ENCODE peak calls at places on chromosomes 6 and 20, in seven cellular contexts. W is astrocyte of the spinal cord, C is left lung, Y is endothelial cell, P is K562, F is HFF-Myc, S is cardiac muscle cell. H is an unnamed sample.

GRCh38 chr6:16222826-16223225 is 15.6 kb upstream of the GMPR start:
- DNase-seq in Y (no peak), C (no peak), S (no peak), P (no peak), W (no peak), F (no peak), H (no peak)

GRCh38 chr6:148799647-148800046 is 52.8 kb downstream of the UST start:
- DNase-seq in F (no peak), C (no peak), S (no peak), P (no peak), Y (no peak), W (no peak), H (no peak)

GRCh38 chr6:127586372-127586771 is 9.4 kb downstream of the C6orf58 start:
- DNase-seq in W (no peak), F (no peak), C (no peak), P (no peak), S (no peak), Y (no peak), H (no peak)

GRCh38 chr6:149225370-149225769 is 92.1 kb upstream of the TAB2 start:
- DNase-seq in Y (no peak), W (no peak), P (no peak), F (no peak), S (no peak), C (no peak), H (no peak)

GRCh38 chr6:111817451-111818146 is 55.7 kb downstream of the FYN start:
- DNase-seq in Y (no peak), S (no peak), P (no peak), W (no peak), C (no peak), F (no peak), H (no peak)

GRCh38 chr20:2946988-2947961 is 74.0 kb downstream of the PTPRA start:
- DNase-seq in C (no peak), W (peak; percentile 75), S (peak; percentile 30), P (peak; percentile 36), Y (no peak), F (no peak), H (no peak)

GRCh38 chr20:37627060-37627766 is 66.6 kb upstream of the CTNNBL1 start:
- DNase-seq in C (peak; percentile 39), F (peak; percentile 52), W (peak; percentile 53), P (peak; percentile 72), Y (peak; percentile 70), S (peak; percentile 85), H (peak; percentile 88)

GRCh38 chr6:167154895-167155294 is 2.9 kb downstream of the GPR31 start:
- DNase-seq in Y (no peak), S (no peak), F (no peak), W (no peak), P (no peak), C (no peak), H (no peak)

GRCh38 chr6:5950448-5950847 is 56.3 kb downstream of the NRN1 start:
- DNase-seq in P (peak; percentile 57), F (no peak), C (no peak), W (peak; percentile 35), Y (peak; percentile 61), S (peak; percentile 10), H (peak; percentile 17)

GRCh38 chr6:45969026-45969425 is 46.6 kb downstream of the CLIC5 start:
- DNase-seq in P (no peak), C (no peak), Y (no peak), W (no peak), F (no peak), S (no peak), H (no peak)

GRCh38 chr20:48352042-48352441 is 475.8 kb downstream of the PREX1 start:
- DNase-seq in S (no peak), W (no peak), F (no peak), C (no peak), P (no peak), Y (no peak), H (no peak)

GRCh38 chr6:163605388-163606097 is 191.0 kb downstream of the QKI start:
- DNase-seq in F (no peak), Y (no peak), C (no peak), P (no peak), W (no peak), S (no peak), H (no peak)

GRCh38 chr20:56924976-56925695 is 296.0 kb downstream of the TFAP2C start:
- DNase-seq in F (no peak), W (no peak), P (no peak), Y (peak; percentile 25), S (peak; percentile 45), C (no peak), H (peak; percentile 86)

GRCh38 chr6:33014841-33015634 is 5.6 kb upstream of the HLA-DOA start:
- DNase-seq in F (peak; percentile 76), W (peak; percentile 86), S (peak; percentile 75), Y (peak; percentile 68), P (peak; percentile 74), C (no peak), H (peak; percentile 45)
- TF ChIP-seq CTCF in F (peak; percentile 38), W (peak; percentile 63), S (peak; percentile 57), Y (peak; percentile 91), P (peak; percentile 77), C (peak; percentile 90), H (peak; percentile 77)

DNA sequence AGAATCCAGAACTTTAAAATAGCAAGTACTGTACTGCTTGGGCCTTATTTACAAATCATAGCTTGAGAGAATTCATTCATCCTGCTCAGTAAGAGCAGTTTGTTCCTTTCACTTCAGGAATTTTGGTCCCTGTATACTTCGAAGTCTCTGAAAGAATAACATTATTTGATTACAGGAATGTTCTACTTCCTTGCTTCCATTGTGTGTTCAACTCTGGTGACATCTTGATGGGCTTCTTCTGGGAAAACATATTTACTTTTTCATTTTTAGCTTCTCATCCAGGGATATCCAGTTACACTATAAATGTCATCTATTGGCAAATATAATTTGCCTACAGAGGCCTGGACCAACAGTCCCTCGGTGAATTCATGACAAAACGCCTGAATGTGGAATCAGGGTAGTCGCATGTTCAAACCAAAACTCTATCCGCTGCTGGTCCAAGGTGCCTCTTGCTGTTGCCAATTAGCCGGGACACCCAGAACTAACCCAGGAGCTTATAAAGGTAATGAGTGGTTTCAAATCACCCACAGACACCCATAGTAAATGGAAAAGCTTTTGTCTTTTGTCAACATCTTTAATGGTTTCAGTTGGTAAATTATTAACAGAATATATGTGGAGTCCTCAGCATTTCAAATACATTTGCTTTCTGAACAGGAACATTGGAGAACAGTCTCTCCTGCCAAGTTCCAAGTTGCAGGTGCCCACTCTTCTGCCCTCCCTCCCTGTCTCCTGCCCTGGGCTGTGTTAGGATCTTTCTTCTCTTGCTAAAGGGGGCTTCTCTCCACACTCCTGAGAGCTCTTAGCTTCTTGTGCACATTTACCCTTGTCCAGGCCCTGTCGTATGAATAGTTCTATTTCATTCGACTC is 162.5 kb upstream of the CITED2 start:
- DNase-seq in P (no peak), Y (no peak), W (no peak), F (no peak), S (no peak), C (no peak), H (no peak)
- TF ChIP-seq CTCF in P (no peak), Y (no peak), W (no peak), F (no peak), S (no peak), C (no peak), H (no peak)

GRCh38 chr6:99833034-99833433 is 161.0 kb downstream of the MCHR2 start:
- DNase-seq in S (no peak), P (no peak), C (no peak), Y (no peak), W (no peak), F (no peak), H (no peak)
- TF ChIP-seq CTCF in S (no peak), P (no peak), C (no peak), Y (no peak), W (no peak), F (no peak), H (no peak)

GRCh38 chr6:34528996-34529664 is 27.0 kb downstream of the SPDEF start:
- DNase-seq in C (no peak), S (no peak), F (no peak), P (no peak), Y (no peak), W (no peak), H (no peak)

GRCh38 chr6:34527751-34528670 is 28.1 kb downstream of the SPDEF start:
- DNase-seq in S (no peak), Y (no peak), W (no peak), F (no peak), P (no peak), C (no peak), H (no peak)

GRCh38 chr6:34526241-34526972 is 29.7 kb downstream of the SPDEF start:
- DNase-seq in P (peak; percentile 40), S (no peak), W (no peak), F (no peak), C (no peak), Y (no peak), H (no peak)

GRCh38 chr6:34525431-34526175 is 30.5 kb downstream of the SPDEF start:
- DNase-seq in S (no peak), F (no peak), C (no peak), Y (no peak), P (no peak), W (no peak), H (no peak)

GRCh38 chr6:34526992-34527728 is 29.0 kb downstream of the SPDEF start:
- DNase-seq in W (peak; percentile 89), S (peak; percentile 96), C (peak; percentile 96), F (peak; percentile 60), P (peak; percentile 99), Y (peak; percentile 97), H (peak; percentile 98)
- TF ChIP-seq CTCF in W (peak; percentile 74), S (peak; percentile 59), C (peak; percentile 87), F (peak; percentile 56), P (peak; percentile 70), Y (peak; percentile 65), H (peak; percentile 56)

GRCh38 chr6:83978324-83978734 is 55.2 kb upstream of the MRAP2 start:
- DNase-seq in W (peak; percentile 14), P (no peak), C (no peak), F (no peak), Y (no peak), S (no peak), H (no peak)
- TF ChIP-seq CTCF in W (no peak), P (no peak), C (no peak), F (no peak), Y (no peak), S (no peak), H (no peak)

DNA sequence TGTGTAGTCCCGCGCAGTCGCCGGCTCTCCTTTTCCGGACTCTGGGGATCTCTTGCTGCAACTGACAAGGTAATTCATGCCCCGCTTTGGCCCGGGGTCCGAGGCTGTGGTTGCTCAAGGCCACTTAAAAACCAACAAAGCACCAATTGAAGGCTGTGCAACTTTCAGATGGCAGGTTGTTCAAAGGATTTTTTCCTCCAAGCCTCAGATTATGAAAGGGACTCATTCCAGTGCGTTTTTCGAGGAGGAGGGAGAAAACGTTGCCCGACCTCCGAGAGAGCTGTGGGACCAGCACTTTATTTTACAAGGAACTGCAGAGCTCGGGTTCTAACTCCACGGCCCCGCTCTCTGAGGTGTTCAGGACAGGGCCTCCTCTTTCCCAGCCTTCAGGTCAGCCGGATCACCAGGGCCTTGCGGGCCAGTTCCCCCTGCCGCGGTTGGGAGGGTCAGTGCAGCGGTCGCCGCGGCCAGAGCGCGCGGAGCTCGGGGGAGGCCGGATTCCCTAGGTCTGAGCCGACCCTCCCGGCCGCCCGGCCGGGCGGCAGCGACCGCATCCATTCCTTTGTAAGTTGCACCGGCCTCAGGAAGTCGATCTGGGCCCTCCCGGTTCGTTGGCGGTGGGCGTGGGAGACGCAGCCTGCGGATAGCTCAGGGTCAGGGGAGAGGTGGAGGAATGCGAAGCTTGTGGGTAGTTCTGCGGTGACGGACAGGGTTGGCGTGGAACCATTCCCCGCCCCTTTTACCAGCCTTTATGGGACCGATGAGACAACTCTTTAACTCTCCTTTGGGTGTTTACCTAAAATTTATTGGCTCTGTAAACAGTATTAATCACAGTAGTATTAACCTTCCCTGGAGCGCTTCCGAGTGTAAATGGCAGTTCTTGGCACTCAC is 1.6 kb downstream of the UTRN start:
- DNase-seq in S (peak; percentile 84), F (no peak), P (no peak), W (peak; percentile 86), C (peak; percentile 79), Y (peak; percentile 74), H (peak; percentile 84)
- TF ChIP-seq CTCF in S (no peak), F (no peak), P (no peak), W (no peak), C (no peak), Y (no peak), H (no peak)

H was measured in nephron progenitor cell.